ENCODE peak calls at places on chromosome 17, in seven cellular contexts. F is HCT116, X is H1, Y is SK-N-SH, R is K562, J is GM12878, C is HepG2. P is an unnamed sample.

GRCh38 chr17:75853410-75853809 is 1.7 kb downstream of the WBP2 start:
- DNase-seq in F (no peak), X (no peak), Y (no peak), R (no peak), J (no peak), C (no peak), P (no peak)

GRCh38 chr17:52470553-52470952 is 312.0 kb upstream of the CA10 start:
- DNase-seq in F (no peak), X (no peak), Y (no peak), R (no peak), J (no peak), C (no peak), P (peak)

GRCh38 chr17:77280304-77280910 is 139.6 kb downstream of the SEC14L1 start:
- DNase-seq in F (peak), X (peak), Y (peak), R (no peak), J (no peak), C (no peak), P (peak)

GRCh38 chr17:66337268-66337667 is 34.9 kb downstream of the PRKCA start:
- DNase-seq in F (no peak), X (no peak), Y (no peak), R (no peak), J (no peak), C (no peak), P (no peak)

GRCh38 chr17:60887607-60888028 is 210.0 kb downstream of the BCAS3 start:
- DNase-seq in F (no peak), X (no peak), Y (no peak), R (no peak), J (no peak), C (no peak), P (no peak)

GRCh38 chr17:75889454-75889853 is 7.3 kb downstream of the TRIM65 start:
- DNase-seq in F (no peak), X (no peak), Y (no peak), R (no peak), J (no peak), C (no peak), P (no peak)

GRCh38 chr17:57553991-57554825 is 190.9 kb downstream of the CCDC182 start:
- DNase-seq in F (no peak), X (no peak), Y (peak), R (peak), J (no peak), C (no peak), P (peak)

GRCh38 chr17:35906559-35907265 is 23.9 kb downstream of the RDM1 start:
- DNase-seq in F (no peak), X (no peak), Y (no peak), R (no peak), J (no peak), C (no peak), P (no peak)

GRCh38 chr17:38532451-38532850 is 73.3 kb downstream of the SRCIN1 start:
- DNase-seq in F (no peak), X (no peak), Y (no peak), R (no peak), J (no peak), C (no peak), P (no peak)

DNA sequence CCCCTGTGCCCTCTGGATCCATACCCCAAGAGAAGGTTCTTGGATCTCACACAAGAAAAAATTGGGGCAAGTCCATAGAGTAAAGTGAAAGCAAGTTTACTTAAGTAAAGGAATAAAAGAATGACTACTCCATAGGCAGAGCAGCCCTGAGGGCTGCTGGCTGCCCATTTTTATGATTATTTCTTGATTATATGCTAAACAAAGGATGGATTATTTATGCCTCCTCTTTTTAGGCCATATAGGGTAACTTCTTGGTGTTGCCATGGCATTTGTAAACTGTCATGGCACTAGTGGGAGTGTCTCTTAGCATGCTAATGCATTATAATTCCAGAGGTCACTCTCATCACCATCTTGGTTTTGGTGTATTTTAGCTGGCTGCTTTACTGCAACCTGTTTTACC is 70.8 kb downstream of the NLK start:
- DNase-seq in F (no peak), X (no peak), Y (no peak), R (no peak), J (no peak), C (no peak), P (no peak)
- TF ChIP-seq JUND in F (no peak), X (no peak), Y (no peak), R (no peak), J (no peak), C (no peak), P (no peak)

GRCh38 chr17:44355642-44356099 is 8.0 kb downstream of the FAM171A2 start:
- DNase-seq in F (no peak), X (no peak), Y (no peak), R (no peak), J (no peak), C (no peak), P (no peak)

GRCh38 chr17:44356241-44356640 is 7.4 kb downstream of the FAM171A2 start:
- DNase-seq in F (no peak), X (no peak), Y (no peak), R (no peak), J (no peak), C (no peak), P (no peak)

GRCh38 chr17:44353656-44354331 is 8.7 kb downstream of the GRN start:
- DNase-seq in F (no peak), X (peak), Y (no peak), R (no peak), J (no peak), C (no peak), P (no peak)

GRCh38 chr17:44355310-44355640 is 8.4 kb downstream of the FAM171A2 start:
- DNase-seq in F (no peak), X (no peak), Y (no peak), R (no peak), J (no peak), C (no peak), P (no peak)

GRCh38 chr17:44354582-44355309 is 8.9 kb downstream of the FAM171A2 start:
- DNase-seq in F (no peak), X (peak), Y (no peak), R (no peak), J (no peak), C (no peak), P (no peak)
- TF ChIP-seq JUND in F (no peak), X (peak), Y (no peak), R (no peak), J (no peak), C (no peak), P (no peak)

GRCh38 chr17:73749337-73749807 is 105.1 kb upstream of the SDK2 start:
- DNase-seq in F (no peak), X (no peak), Y (no peak), R (no peak), J (no peak), C (no peak), P (no peak)
- TF ChIP-seq JUND in F (no peak), X (no peak), Y (no peak), R (no peak), J (no peak), C (no peak), P (no peak)

GRCh38 chr17:34167359-34167758 is 87.7 kb upstream of the CCL2 start:
- DNase-seq in F (no peak), X (no peak), Y (no peak), R (no peak), J (no peak), C (no peak), P (peak)
- TF ChIP-seq JUND in F (no peak), X (no peak), Y (no peak), R (no peak), J (no peak), C (no peak), P (no peak)

GRCh38 chr17:81511550-81511799 is 1.1 kb downstream of the ACTG1 start:
- DNase-seq in F (no peak), X (no peak), Y (no peak), R (no peak), J (no peak), C (no peak), P (no peak)

GRCh38 chr17:81511800-81512559 is 619 bp downstream of the ACTG1 start:
- DNase-seq in F (no peak), X (no peak), Y (no peak), R (no peak), J (no peak), C (no peak), P (no peak)

GRCh38 chr17:81510524-81510797 is 2.1 kb downstream of the ACTG1 start:
- DNase-seq in F (no peak), X (no peak), Y (no peak), R (no peak), J (no peak), C (no peak), P (no peak)

GRCh38 chr17:81509687-81510523 is 2.7 kb downstream of the ACTG1 start:
- DNase-seq in F (no peak), X (no peak), Y (no peak), R (no peak), J (no peak), C (no peak), P (no peak)

DNA sequence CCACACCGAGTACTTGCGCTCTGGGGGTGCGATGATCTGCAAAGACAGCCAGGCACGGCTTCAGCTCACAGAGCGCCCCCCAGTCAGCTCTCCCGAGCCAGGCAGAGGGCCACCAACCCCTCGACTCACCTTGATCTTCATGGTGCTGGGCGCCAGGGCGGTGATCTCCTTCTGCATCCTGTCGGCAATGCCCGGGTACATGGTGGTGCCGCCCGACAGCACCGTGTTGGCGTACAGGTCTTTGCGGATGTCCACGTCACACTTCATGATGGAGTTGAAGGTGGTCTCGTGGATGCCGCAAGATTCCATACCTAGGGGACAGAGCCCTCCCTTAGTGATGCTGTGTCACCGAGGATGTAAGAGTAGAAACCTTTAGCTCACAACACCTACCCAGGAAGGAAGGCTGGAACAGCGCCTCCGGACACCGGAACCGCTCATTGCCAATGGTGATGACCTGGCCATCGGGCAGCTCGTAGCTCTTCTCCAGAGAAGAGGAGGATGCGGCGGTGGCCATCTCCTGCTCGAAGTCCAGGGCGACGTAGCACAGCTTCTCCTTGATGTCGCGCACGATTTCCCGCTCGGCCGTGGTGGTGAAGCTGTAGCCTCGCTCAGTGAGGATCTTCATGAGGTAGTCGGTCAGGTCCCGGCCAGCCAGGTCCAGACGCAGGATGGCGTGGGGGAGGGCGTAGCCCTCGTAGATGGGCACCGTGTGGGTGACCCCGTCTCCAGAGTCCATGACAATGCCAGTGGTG is 1.6 kb downstream of the ACTG1 start:
- DNase-seq in F (no peak), X (no peak), Y (no peak), R (no peak), J (no peak), C (no peak), P (no peak)
- TF ChIP-seq JUND in F (no peak), X (no peak), Y (no peak), R (no peak), J (no peak), C (no peak), P (no peak)

GRCh38 chr17:6496116-6496481 is 51.8 kb downstream of the PIMREG start:
- DNase-seq in F (no peak), X (peak), Y (no peak), R (no peak), J (no peak), C (no peak), P (no peak)
- TF ChIP-seq JUND in F (no peak), X (no peak), Y (no peak), R (no peak), J (no peak), C (no peak), P (no peak)

GRCh38 chr17:67490471-67490870 is 113.4 kb downstream of the PITPNC1 start:
- DNase-seq in F (no peak), X (no peak), Y (no peak), R (no peak), J (no peak), C (no peak), P (no peak)
- TF ChIP-seq JUND in F (no peak), X (no peak), Y (no peak), R (no peak), J (no peak), C (no peak), P (no peak)

GRCh38 chr17:18990331-18990730 is 14.2 kb downstream of the FAM83G start:
- DNase-seq in F (no peak), X (no peak), Y (no peak), R (no peak), J (no peak), C (no peak), P (no peak)
- TF ChIP-seq JUND in F (no peak), X (no peak), Y (no peak), R (no peak), J (no peak), C (no peak), P (no peak)

DNA sequence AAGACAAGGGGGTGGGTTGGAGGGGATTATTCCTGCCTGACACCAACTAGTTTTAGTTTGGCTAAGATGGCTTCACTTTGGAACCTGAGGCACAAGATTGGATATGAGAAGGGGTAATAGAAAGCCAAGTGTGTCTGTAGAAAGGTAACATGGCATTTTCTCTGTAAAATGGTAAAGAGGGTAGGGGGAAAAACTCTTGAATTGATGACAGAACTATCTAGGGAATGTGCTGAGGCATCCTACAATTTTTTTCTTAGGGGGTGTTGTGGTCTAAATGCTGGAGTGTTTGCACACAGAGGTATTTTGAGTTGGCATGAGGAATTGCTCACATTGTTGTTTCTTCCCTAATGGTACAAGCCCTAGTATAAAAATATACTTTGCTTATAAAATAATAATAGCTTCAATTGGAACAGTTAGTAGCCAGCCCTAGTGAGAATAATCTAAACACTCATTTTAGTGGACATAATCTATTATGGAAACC is 25.8 kb downstream of the YPEL2 start:
- DNase-seq in F (no peak), X (no peak), Y (no peak), R (no peak), J (no peak), C (no peak), P (no peak)
- TF ChIP-seq JUND in F (no peak), X (no peak), Y (no peak), R (no peak), J (no peak), C (no peak), P (no peak)

DNA sequence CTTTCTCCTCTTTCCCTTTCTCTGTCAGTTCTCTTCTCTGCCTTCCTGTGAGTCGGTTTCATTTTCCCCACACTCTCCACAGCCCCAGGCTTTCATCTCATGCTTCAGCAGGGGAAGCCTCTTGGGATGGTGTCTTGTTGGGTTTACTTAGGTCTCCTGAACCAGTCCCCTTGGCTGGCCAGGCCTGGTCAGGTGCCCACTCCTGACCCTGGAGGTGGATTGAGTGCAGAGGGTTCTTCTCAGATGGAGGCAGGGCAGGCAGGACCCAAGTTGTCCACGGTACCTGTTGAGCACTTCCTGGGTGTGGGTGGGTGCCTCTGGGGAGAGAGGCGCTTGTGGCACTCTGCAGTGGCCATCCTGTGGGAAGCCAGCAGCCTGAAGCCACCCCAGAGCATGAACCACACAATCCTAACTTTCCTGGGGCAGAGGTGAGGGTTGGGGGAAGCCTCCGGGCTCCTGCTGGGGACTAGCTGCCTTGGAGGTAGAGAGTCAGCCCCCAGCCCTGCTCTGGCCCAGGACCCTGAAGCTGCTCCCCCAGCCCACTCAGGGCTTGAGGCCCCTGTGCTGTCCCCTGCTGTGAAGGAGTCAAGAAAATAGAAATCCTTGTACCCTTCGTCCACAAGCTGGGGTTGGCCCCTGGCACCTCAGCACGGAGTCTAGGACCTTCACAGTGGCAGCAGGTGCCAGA is 2.0 kb upstream of the RAP1GAP2 start:
- DNase-seq in F (no peak), X (no peak), Y (no peak), R (no peak), J (no peak), C (no peak), P (no peak)
- TF ChIP-seq JUND in F (no peak), X (no peak), Y (no peak), R (no peak), J (no peak), C (no peak), P (no peak)